ENCODE peak calls at places on chromosomes 5 and 9, in ten cellular contexts. V is AG09319, B is esophagus squamous epithelium, R is left lung, K is activated B cell treated with CpG ODN at 0.5 μM for 24 hours, M is A549, C is lower leg skin, S is foreskin fibroblast, A is tibial artery, N is neural crest cell. Q is an unnamed sample.

GRCh38 chr5:67154518-67155206 is 41.9 kb downstream of the CD180 start:
- DNase-seq in C (no peak), M (no peak), N (no peak), S (no peak), R (no peak), B (no peak), K (no peak), V (no peak), A (no peak), Q (no peak)

GRCh38 chr9:114779352-114779845 is 26.4 kb downstream of the TNFSF15 start:
- DNase-seq in B (no peak), R (peak), K (no peak), M (peak), S (no peak), C (no peak), N (no peak), V (no peak), A (peak), Q (peak)

GRCh38 chr5:68242743-68243142 is 27.2 kb downstream of the PIK3R1 start:
- DNase-seq in C (no peak), N (no peak), S (no peak), A (no peak), K (no peak), V (peak), B (no peak), M (no peak), R (no peak), Q (no peak)

GRCh38 chr9:70131296-70131695 is 87.6 kb downstream of the MAMDC2 start:
- DNase-seq in S (no peak), M (no peak), A (no peak), N (no peak), V (no peak), R (no peak), B (no peak), C (no peak), K (no peak), Q (no peak)

GRCh38 chr9:10612649-10613398 is at the start of gene PTPRD:
- DNase-seq in A (no peak), M (peak), C (peak), S (no peak), V (no peak), B (no peak), K (no peak), R (peak), N (peak), Q (no peak)

GRCh38 chr9:35910613-35911488 is 1.6 kb downstream of the SPAAR start:
- DNase-seq in M (peak), R (no peak), B (no peak), K (no peak), S (peak), N (no peak), C (peak), A (no peak), V (no peak), Q (no peak)

GRCh38 chr9:19114680-19115270 is 12.1 kb upstream of the HAUS6 start:
- DNase-seq in N (no peak), S (no peak), C (no peak), R (no peak), A (no peak), K (no peak), V (no peak), B (no peak), M (no peak), Q (no peak)

GRCh38 chr5:135391123-135391868 is 7.7 kb downstream of the MACROH2A1 start:
- DNase-seq in R (no peak), M (no peak), C (peak), B (no peak), V (peak), A (no peak), N (no peak), S (peak), K (no peak), Q (no peak)

GRCh38 chr5:148290271-148291195 is 21.7 kb upstream of the SPINK7 start:
- DNase-seq in V (no peak), M (no peak), R (no peak), B (no peak), K (no peak), C (no peak), S (no peak), N (no peak), A (no peak), Q (no peak)

GRCh38 chr5:84564311-84564710 is 179.6 kb upstream of the EDIL3 start:
- DNase-seq in N (no peak), M (no peak), C (no peak), A (no peak), R (no peak), B (no peak), K (no peak), S (no peak), V (peak), Q (no peak)

GRCh38 chr5:134226441-134227192 is 744 bp upstream of the PPP2CA start:
- DNase-seq in C (no peak), A (no peak), M (no peak), B (no peak), R (peak), N (no peak), S (no peak), K (no peak), V (no peak), Q (no peak)

GRCh38 chr5:134223406-134224251 is 2.2 kb downstream of the PPP2CA start:
- DNase-seq in B (no peak), K (no peak), V (no peak), S (no peak), C (no peak), R (no peak), A (no peak), M (no peak), N (no peak), Q (no peak)

GRCh38 chr5:134227259-134227658 is 1.4 kb upstream of the PPP2CA start:
- DNase-seq in A (no peak), R (no peak), M (no peak), B (no peak), S (no peak), V (no peak), C (no peak), N (no peak), K (no peak), Q (no peak)

GRCh38 chr5:134225780-134226440 is at the start of gene PPP2CA:
- DNase-seq in M (peak), B (peak), R (peak), S (peak), C (peak), A (peak), V (peak), N (peak), K (peak), Q (peak)

DNA sequence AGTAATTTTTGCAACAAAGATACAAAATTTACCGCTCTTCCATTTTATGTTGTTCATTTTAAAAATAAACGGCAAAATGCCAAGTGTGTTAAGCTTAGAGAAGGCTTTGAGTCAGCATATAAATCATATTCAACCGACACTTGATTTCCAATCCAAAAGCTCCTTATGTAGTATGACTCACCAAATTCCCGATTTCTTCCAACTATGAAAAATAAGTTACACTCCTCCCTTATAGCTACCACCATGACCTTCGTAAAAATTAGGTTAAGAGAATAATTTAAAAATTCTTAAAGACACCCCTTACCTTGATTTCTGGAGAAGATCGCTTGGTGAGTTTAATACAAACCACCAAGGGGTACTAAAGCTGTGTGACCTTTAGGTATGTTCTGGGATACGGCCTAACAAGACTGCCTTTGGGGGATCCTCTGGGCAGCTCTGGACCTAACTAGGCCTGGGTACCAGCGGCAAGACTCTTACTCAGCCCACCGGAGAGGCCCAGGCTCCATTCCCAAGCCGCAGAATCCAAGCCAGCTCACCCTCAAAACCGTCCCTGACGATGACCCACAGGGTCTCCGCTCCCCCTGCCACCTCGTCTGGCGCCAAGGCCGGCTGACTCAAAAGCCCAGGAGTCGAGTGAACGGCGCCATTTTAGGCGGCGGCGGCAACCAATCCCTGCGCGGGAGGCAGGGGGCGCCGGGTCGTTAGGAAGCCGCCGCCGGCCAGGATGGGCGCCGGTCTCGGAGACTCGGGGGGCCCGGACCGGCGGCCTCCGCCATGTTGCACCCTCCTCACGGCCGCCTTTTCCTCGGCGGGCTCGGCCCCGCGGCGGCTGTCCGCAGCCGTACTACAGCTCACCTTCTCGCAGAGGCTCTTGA is 731 bp downstream of the PPP2CA start:
- DNase-seq in S (peak), R (peak), K (peak), C (peak), N (peak), B (no peak), V (no peak), A (peak), M (peak), Q (peak)
- TF ChIP-seq CTCF in S (no peak), R (no peak), K (no peak), C (no peak), N (no peak), B (no peak), V (peak), A (no peak), M (no peak), Q (peak)

GRCh38 chr9:124419832-124420489 is 4.7 kb upstream of the PSMB7 start:
- DNase-seq in K (no peak), B (no peak), R (no peak), A (no peak), S (no peak), N (no peak), M (no peak), C (peak), V (no peak), Q (no peak)
- TF ChIP-seq CTCF in K (no peak), B (no peak), R (no peak), A (peak), S (no peak), N (peak), M (no peak), C (no peak), V (no peak), Q (peak)

DNA sequence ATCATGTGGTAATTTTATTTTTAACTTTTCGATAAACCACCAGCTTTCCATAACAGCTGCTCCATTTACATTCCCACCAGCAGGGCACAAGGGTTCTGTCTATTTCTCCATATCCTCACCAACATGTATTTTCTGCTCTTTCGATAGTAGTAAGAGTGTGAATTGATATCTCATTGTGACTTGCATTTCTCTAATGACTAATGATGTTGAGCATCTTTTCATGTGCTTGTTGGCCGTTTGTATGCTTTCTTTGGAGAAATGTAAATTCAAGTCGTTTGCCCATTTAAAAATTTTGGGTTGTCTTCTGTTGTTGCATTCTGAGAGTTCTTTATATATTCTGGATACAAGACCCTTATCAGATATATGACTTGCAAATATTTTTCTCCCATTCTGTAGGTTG is 45.9 kb downstream of the PSD2 start:
- DNase-seq in R (no peak), K (no peak), C (no peak), N (no peak), V (no peak), B (no peak), M (no peak), S (no peak), A (no peak), Q (no peak)
- TF ChIP-seq CTCF in R (no peak), K (no peak), C (no peak), N (no peak), V (no peak), B (no peak), M (no peak), S (no peak), A (no peak), Q (no peak)

GRCh38 chr5:13470256-13470655 is 474.2 kb downstream of the DNAH5 start:
- DNase-seq in S (no peak), R (no peak), N (no peak), M (no peak), V (no peak), A (no peak), C (no peak), K (no peak), B (no peak), Q (no peak)
- TF ChIP-seq CTCF in S (no peak), R (no peak), N (no peak), M (no peak), V (no peak), A (no peak), C (no peak), K (no peak), B (no peak), Q (no peak)

GRCh38 chr5:155772009-155772662 is 554.8 kb upstream of the SGCD start:
- DNase-seq in C (no peak), S (no peak), N (no peak), M (no peak), A (no peak), K (no peak), V (no peak), B (no peak), R (no peak), Q (no peak)
- TF ChIP-seq CTCF in C (no peak), S (no peak), N (no peak), M (no peak), A (no peak), K (no peak), V (no peak), B (no peak), R (no peak), Q (no peak)

GRCh38 chr9:75333624-75334023 is 245.3 kb downstream of the OSTF1 start:
- DNase-seq in S (no peak), K (no peak), C (no peak), B (no peak), R (no peak), A (no peak), M (no peak), V (no peak), N (no peak), Q (no peak)
- TF ChIP-seq CTCF in S (no peak), K (no peak), C (no peak), B (peak), R (no peak), A (peak), M (no peak), V (no peak), N (peak), Q (peak)

DNA sequence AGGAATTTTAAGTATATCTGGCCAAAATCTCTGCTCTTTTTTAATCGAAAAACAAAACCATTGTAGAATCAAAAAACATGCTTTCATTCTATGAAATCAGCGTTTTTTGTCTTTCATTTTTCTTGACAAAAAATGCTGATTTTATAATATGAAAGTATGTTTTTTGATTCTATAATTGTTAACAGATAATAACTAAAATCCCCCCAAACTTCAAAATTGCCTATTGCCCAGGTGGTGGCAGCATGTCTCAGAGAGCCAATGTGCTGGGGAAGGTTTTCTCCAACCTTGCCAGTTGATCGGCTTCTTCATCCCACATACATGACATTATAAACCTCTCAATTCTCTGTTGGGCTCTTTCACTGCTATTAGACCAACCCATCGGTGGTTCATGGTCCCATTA is 5.1 kb upstream of the SMIM15 start:
- DNase-seq in K (no peak), C (no peak), N (no peak), A (no peak), R (no peak), B (no peak), V (no peak), S (peak), M (peak), Q (no peak)
- TF ChIP-seq CTCF in K (no peak), C (no peak), N (peak), A (peak), R (no peak), B (peak), V (peak), S (peak), M (peak), Q (peak)

Q was measured in osteocyte.